ENCODE peak calls at places on chromosomes 6 and 20, in eight cellular contexts. C is HFFc6, A is spleen, Q is omental fat pad, G is mesothelial cell of epicardium, D is GM20000, B is fibroblast of lung, V is body of pancreas. H is an unnamed sample.

GRCh38 chr6:141562181-141562800 is 570.4 kb upstream of the GJE1 start:
- DNase-seq in C (no peak), A (peak), Q (no peak), G (no peak), D (peak), B (peak), V (peak), H (no peak)

GRCh38 chr6:53992522-53992921 is 118.7 kb upstream of the MLIP start:
- DNase-seq in C (no peak), A (no peak), Q (no peak), G (no peak), D (no peak), B (no peak), V (no peak), H (no peak)

GRCh38 chr6:163773646-163774045 is 359.1 kb downstream of the QKI start:
- DNase-seq in C (no peak), A (no peak), Q (no peak), G (no peak), D (no peak), B (no peak), V (no peak), H (no peak)

GRCh38 chr20:38870733-38871559 is 55.3 kb upstream of the FAM83D start:
- DNase-seq in C (peak), A (peak), Q (no peak), G (no peak), D (no peak), B (no peak), V (no peak), H (no peak)

GRCh38 chr6:136410201-136411027 is 120.8 kb upstream of the BCLAF1 start:
- DNase-seq in C (no peak), A (no peak), Q (no peak), G (no peak), D (peak), B (peak), V (no peak), H (peak)

GRCh38 chr20:17795449-17796095 is 95.8 kb downstream of the BANF2 start:
- DNase-seq in C (no peak), A (no peak), Q (no peak), G (no peak), D (no peak), B (no peak), V (peak), H (no peak)

GRCh38 chr6:87393026-87393622 is 14.6 kb upstream of the CFAP206 start:
- DNase-seq in C (peak), A (no peak), Q (no peak), G (no peak), D (peak), B (peak), V (peak), H (peak)

GRCh38 chr6:142842423-142843261 is 102.3 kb downstream of the HIVEP2 start:
- DNase-seq in C (peak), A (no peak), Q (no peak), G (no peak), D (peak), B (peak), V (no peak), H (peak)

GRCh38 chr20:57742506-57743180 is 32.8 kb upstream of the PMEPA1 start:
- DNase-seq in C (no peak), A (peak), Q (no peak), G (no peak), D (no peak), B (no peak), V (no peak), H (no peak)
- TF ChIP-seq CTCF in C (no peak), A (no peak), Q (no peak), G (no peak), D (no peak), B (no peak), V (no peak), H (no peak)

DNA sequence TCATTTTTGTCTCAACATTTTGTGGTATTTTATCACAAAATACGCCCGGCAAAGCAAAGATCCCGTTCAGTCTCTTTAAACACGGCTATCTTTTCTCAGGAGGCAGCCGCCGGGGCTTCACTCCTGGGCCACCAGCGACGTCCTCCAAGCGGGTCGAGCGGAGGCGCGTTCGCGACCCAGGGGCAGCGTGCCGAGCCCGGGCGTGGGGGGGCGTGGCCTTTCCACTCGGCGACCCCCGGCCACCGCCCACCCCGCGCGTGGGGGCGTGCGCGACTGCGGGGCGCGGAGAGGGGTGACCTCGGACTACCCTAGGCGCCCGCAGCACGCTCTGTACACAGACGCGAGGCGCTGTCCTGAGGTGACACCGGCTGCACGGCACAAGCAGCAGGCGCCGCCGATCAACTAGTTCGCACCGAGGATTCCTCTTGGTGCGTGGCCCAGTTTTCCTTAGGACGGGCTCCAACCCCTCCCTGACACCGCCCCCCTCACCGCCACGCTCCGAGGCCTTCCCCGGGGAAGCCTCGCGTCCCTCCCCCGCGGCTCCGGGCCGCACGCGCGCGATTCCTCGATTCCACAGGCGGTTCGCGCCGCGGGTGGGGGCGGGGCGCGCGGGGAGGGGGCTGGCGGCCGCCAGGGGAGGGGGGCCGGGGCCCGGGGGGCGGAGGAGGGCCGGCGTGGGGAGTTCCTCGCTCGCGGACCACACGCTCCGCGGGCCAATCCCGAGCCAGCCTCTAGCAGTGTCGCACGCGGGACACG is 1.1 kb upstream of the JARID2 start:
- DNase-seq in C (peak), A (peak), Q (peak), G (peak), D (peak), B (peak), V (peak), H (peak)
- TF ChIP-seq CTCF in C (no peak), A (no peak), Q (no peak), G (no peak), D (no peak), B (no peak), V (no peak), H (no peak)

GRCh38 chr6:44235891-44236516 is 10.9 kb upstream of the HSP90AB1 start:
- DNase-seq in C (no peak), A (peak), Q (no peak), G (no peak), D (no peak), B (no peak), V (no peak), H (no peak)
- TF ChIP-seq CTCF in C (no peak), A (no peak), Q (no peak), G (no peak), D (no peak), B (no peak), V (no peak), H (no peak)

GRCh38 chr6:50025258-50025657 is 3.5 kb upstream of the DEFB110 start:
- DNase-seq in C (no peak), A (no peak), Q (no peak), G (no peak), D (no peak), B (no peak), V (no peak), H (no peak)

GRCh38 chr6:50021894-50022293 is at the start of gene DEFB110:
- DNase-seq in C (no peak), A (no peak), Q (no peak), G (no peak), D (no peak), B (no peak), V (no peak), H (no peak)
- TF ChIP-seq CTCF in C (no peak), A (no peak), Q (no peak), G (no peak), D (no peak), B (no peak), V (no peak), H (no peak)